ENCODE peak calls at places on chromosomes 6 and 20, in ten cellular contexts. Y is CD8-positive, alpha-beta T cell; R is cardiac muscle cell; E is A549; Z is heart right ventricle; I is fibroblast of pulmonary artery; M is ovary; W is Panc1; A is fibroblast of mammary gland; T is WERI-Rb-1. Q is an unnamed sample.

GRCh38 chr6:95448208-95448607 is 129.1 kb upstream of the MANEA start:
- DNase-seq in Y (no peak), R (no peak), E (no peak), Z (no peak), I (no peak), M (no peak), W (no peak), A (no peak), T (no peak), Q (no peak)

GRCh38 chr6:48141975-48142374 is 31.0 kb upstream of the PTCHD4 start:
- DNase-seq in Y (no peak), R (peak; percentile 45), E (no peak), Z (no peak), I (no peak), M (no peak), W (no peak), A (peak; percentile 8), T (no peak), Q (no peak)

GRCh38 chr20:17837179-17837578 is 131.4 kb downstream of the SNX5 start:
- DNase-seq in Y (no peak), R (no peak), E (no peak), Z (no peak), I (no peak), M (no peak), W (no peak), A (no peak), T (no peak), Q (no peak)

GRCh38 chr20:15162061-15162740 is 824.8 kb upstream of the FLRT3 start:
- DNase-seq in Y (no peak), R (no peak), E (no peak), Z (no peak), I (no peak), M (no peak), W (no peak), A (no peak), T (no peak), Q (no peak)

GRCh38 chr6:46583711-46584110 is 68.9 kb downstream of the CYP39A1 start:
- DNase-seq in Y (no peak), R (no peak), E (no peak), Z (no peak), I (no peak), M (no peak), W (no peak), A (peak; percentile 7), T (no peak), Q (no peak)

GRCh38 chr20:10671850-10672578 is 1.8 kb downstream of the JAG1 start:
- DNase-seq in Y (no peak), R (peak; percentile 81), E (no peak), Z (peak; percentile 87), I (no peak), M (peak; percentile 80), W (no peak), A (peak; percentile 67), T (peak; percentile 19), Q (peak; percentile 40)

GRCh38 chr6:36678488-36679042 is at the start of gene CDKN1A:
- DNase-seq in Y (peak; percentile 76), R (peak; percentile 95), E (peak; percentile 86), Z (peak; percentile 85), I (peak; percentile 96), M (peak; percentile 92), W (no peak), A (peak; percentile 89), T (peak; percentile 93), Q (peak; percentile 97)

GRCh38 chr6:164911873-164912580 is 397.4 kb downstream of the C6orf118 start:
- DNase-seq in Y (no peak), R (no peak), E (no peak), Z (peak; percentile 22), I (no peak), M (no peak), W (no peak), A (no peak), T (no peak), Q (peak; percentile 6)

GRCh38 chr6:105675715-105676397 is 273.0 kb upstream of the PREP start:
- DNase-seq in Y (no peak), R (peak; percentile 3), E (peak; percentile 22), Z (no peak), I (peak; percentile 23), M (no peak), W (peak; percentile 36), A (peak; percentile 91), T (no peak), Q (peak; percentile 93)

GRCh38 chr6:34657037-34657306 is 39.6 kb downstream of the ILRUN start:
- DNase-seq in Y (no peak), R (no peak), E (no peak), Z (no peak), I (no peak), M (no peak), W (no peak), A (no peak), T (no peak), Q (peak; percentile 83)

GRCh38 chr6:34656378-34657036 is 40.1 kb downstream of the ILRUN start:
- DNase-seq in Y (no peak), R (peak; percentile 57), E (no peak), Z (peak; percentile 25), I (peak; percentile 60), M (no peak), W (no peak), A (peak; percentile 92), T (no peak), Q (peak; percentile 81)

GRCh38 chr6:34658605-34659218 is 37.9 kb downstream of the ILRUN start:
- DNase-seq in Y (no peak), R (no peak), E (no peak), Z (no peak), I (no peak), M (no peak), W (no peak), A (no peak), T (no peak), Q (no peak)

GRCh38 chr6:34654061-34654460 is 42.5 kb downstream of the ILRUN start:
- DNase-seq in Y (no peak), R (no peak), E (no peak), Z (no peak), I (no peak), M (no peak), W (no peak), A (no peak), T (no peak), Q (no peak)

GRCh38 chr6:34657307-34657978 is 39.1 kb downstream of the ILRUN start:
- DNase-seq in Y (no peak), R (peak; percentile 84), E (peak; percentile 86), Z (peak; percentile 63), I (peak; percentile 85), M (peak; percentile 62), W (peak; percentile 65), A (peak; percentile 90), T (no peak), Q (peak; percentile 84)
- H3K4me3 ChIP-seq in Y (peak overlapping the region; percentile 33), R (no peak overlapping the region), E (peak overlapping the region; percentile 28), Z (no peak overlapping the region), I (peak overlapping the region; percentile 64), M (peak overlapping the region; percentile 26), W (peak overlapping the region; percentile 61), A (peak overlapping the region; percentile 60), T (no peak overlapping the region), Q (peak overlapping the region; percentile 66)

GRCh38 chr6:91079939-91080338 is 493.1 kb upstream of the MAP3K7 start:
- DNase-seq in Y (no peak), R (no peak), E (no peak), Z (no peak), I (no peak), M (no peak), W (no peak), A (no peak), T (peak; percentile 14), Q (no peak)
- TF ChIP-seq CTCF in Y (no peak), R (no peak), E (no peak), Z (no peak), I (no peak), M (no peak), W (no peak), A (no peak), T (peak; percentile 22), Q (no peak)

GRCh38 chr6:11294263-11294662 is 61.8 kb upstream of the NEDD9 start:
- DNase-seq in Y (no peak), R (no peak), E (no peak), Z (no peak), I (no peak), M (no peak), W (no peak), A (no peak), T (no peak), Q (no peak)
- H3K4me3 ChIP-seq in Y (no peak overlapping the region), R (no peak overlapping the region), E (no peak overlapping the region), Z (no peak overlapping the region), I (no peak overlapping the region), M (no peak overlapping the region), W (no peak overlapping the region), A (no peak overlapping the region), T (no peak overlapping the region), Q (no peak overlapping the region)

DNA sequence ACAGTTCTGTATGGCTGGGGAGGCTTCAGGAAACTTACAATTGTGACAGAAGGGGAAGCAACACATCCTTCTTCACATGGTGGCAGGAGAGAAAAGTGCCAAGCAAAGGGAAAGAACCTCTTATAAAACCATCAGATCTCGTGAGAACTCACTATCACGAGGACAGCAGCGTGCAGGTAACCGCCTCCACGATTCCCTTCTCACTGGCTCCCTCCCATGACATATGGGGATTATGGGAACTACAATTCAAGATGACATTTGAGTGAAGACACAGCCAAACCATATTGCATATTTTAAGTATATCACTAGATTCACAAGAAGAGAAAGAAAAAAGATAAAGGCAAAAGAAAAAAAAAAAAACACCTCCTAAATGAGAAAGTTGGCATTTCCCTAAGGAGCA is 431.9 kb upstream of the RGS17 start:
- DNase-seq in Y (no peak), R (no peak), E (peak; percentile 7), Z (no peak), I (no peak), M (no peak), W (no peak), A (no peak), T (no peak), Q (no peak)
- TF ChIP-seq CTCF in Y (no peak), R (no peak), E (no peak), Z (no peak), I (peak; percentile 6), M (no peak), W (peak; percentile 21), A (no peak), T (no peak), Q (no peak)

DNA sequence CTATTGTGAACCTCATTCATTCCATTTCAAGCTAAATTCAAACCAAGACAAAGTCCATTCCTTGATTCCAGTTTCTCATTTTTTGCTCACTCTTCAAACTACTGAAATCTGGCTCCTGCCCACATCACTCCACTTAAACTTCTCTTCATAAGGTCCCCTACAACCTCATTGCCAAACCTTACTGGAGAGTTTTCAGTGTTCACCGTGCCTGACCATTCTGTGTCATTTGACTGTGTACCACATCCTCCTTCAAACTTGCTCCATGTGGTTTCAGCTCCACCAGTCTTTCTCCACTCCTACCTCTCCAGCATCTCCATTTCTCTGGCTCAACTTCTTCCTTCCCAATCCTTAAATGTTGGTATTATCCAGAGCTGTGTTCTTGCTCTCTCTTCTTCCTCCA is 38.5 kb upstream of the TAB2 start:
- DNase-seq in Y (no peak), R (no peak), E (no peak), Z (no peak), I (no peak), M (no peak), W (no peak), A (no peak), T (no peak), Q (no peak)
- H3K4me3 ChIP-seq in Y (no peak overlapping the region), R (no peak overlapping the region), E (no peak overlapping the region), Z (no peak overlapping the region), I (no peak overlapping the region), M (no peak overlapping the region), W (no peak overlapping the region), A (no peak overlapping the region), T (no peak overlapping the region), Q (no peak overlapping the region)